ENCODE peak calls at places on chromosomes 3 and 15, in eight cellular contexts. T, J, L, B, V, N, S and F are unnamed samples.

GRCh38 chr3:171900396-171900795 is 57.2 kb downstream of the TMEM212 start:
- DNase-seq in B (no peak), S (no peak), J (no peak), T (no peak), N (no peak), V (no peak), L (no peak), F (no peak)

GRCh38 chr15:43463542-43463941 is 29.4 kb downstream of the TP53BP1 start:
- DNase-seq in S (no peak), N (no peak), J (no peak), B (no peak), L (no peak), V (no peak), T (no peak), F (peak)

GRCh38 chr3:148190441-148190990 is 507.2 kb upstream of the AGTR1 start:
- DNase-seq in L (no peak), T (no peak), B (no peak), N (no peak), J (no peak), S (no peak), V (no peak), F (peak)

GRCh38 chr3:125051715-125052581 is 3.8 kb downstream of the HEG1 start:
- DNase-seq in T (peak), L (peak), J (peak), B (no peak), N (no peak), S (no peak), V (peak), F (peak)

GRCh38 chr3:153043729-153044314 is 118.2 kb upstream of the RAP2B start:
- DNase-seq in N (no peak), L (no peak), V (no peak), B (no peak), T (no peak), J (no peak), S (no peak), F (peak)

GRCh38 chr3:169901453-169901852 is 9.9 kb upstream of the SAMD7 start:
- DNase-seq in L (no peak), V (no peak), S (no peak), N (no peak), B (no peak), J (no peak), T (no peak), F (no peak)

GRCh38 chr3:188169826-188170455 is 16.0 kb downstream of the LPP start:
- DNase-seq in J (no peak), N (no peak), B (no peak), T (no peak), S (no peak), V (no peak), L (no peak), F (no peak)

GRCh38 chr3:176579741-176580185 is 617.5 kb downstream of the TBL1XR1 start:
- DNase-seq in S (no peak), J (no peak), V (peak), B (no peak), T (no peak), N (no peak), L (no peak), F (peak)

GRCh38 chr15:50182233-50183013 is 427 bp downstream of the SLC27A2 start:
- DNase-seq in T (peak), N (peak), V (peak), J (peak), B (no peak), S (peak), L (no peak), F (peak)

GRCh38 chr3:30578479-30578878 is 27.9 kb upstream of the TGFBR2 start:
- DNase-seq in L (peak), B (no peak), V (peak), J (no peak), N (peak), T (no peak), S (no peak), F (peak)

GRCh38 chr3:155086041-155086440 is 5.9 kb downstream of the MME start:
- DNase-seq in L (no peak), J (no peak), V (no peak), B (no peak), N (no peak), T (no peak), S (no peak), F (peak)

GRCh38 chr3:116186128-116186527 is 259.2 kb downstream of the LSAMP start:
- DNase-seq in S (no peak), V (peak), T (no peak), N (no peak), B (no peak), L (no peak), J (no peak), F (no peak)

GRCh38 chr15:93072011-93072410 is 17.0 kb downstream of the RGMA start:
- DNase-seq in N (no peak), V (no peak), S (no peak), J (no peak), L (no peak), B (no peak), T (no peak), F (peak)

GRCh38 chr3:111541911-111542483 is at the start of gene CD96:
- DNase-seq in T (peak), J (peak), V (no peak), N (no peak), L (no peak), S (no peak), B (no peak), F (no peak)

GRCh38 chr3:173739716-173740115 is 342.2 kb downstream of the NLGN1 start:
- DNase-seq in S (no peak), J (no peak), V (no peak), L (no peak), B (no peak), N (no peak), T (no peak), F (no peak)

GRCh38 chr3:182185341-182185740 is 473.6 kb downstream of the SOX2 start:
- DNase-seq in S (no peak), V (no peak), T (no peak), B (no peak), N (no peak), J (no peak), L (no peak), F (no peak)

GRCh38 chr15:87874896-87875661 is 381.5 kb downstream of the NTRK3 start:
- DNase-seq in B (peak), N (no peak), S (no peak), L (no peak), V (peak), T (no peak), J (no peak), F (peak)

GRCh38 chr3:126375835-126376331 is 18.7 kb upstream of the KLF15 start:
- DNase-seq in N (no peak), V (no peak), S (no peak), B (no peak), T (no peak), L (no peak), J (no peak), F (no peak)

GRCh38 chr15:74997161-74997942 is 2.0 kb downstream of the SCAMP5 start:
- DNase-seq in J (no peak), L (no peak), B (no peak), T (no peak), S (no peak), V (no peak), N (no peak), F (no peak)

GRCh38 chr15:29936353-29937049 is 114.2 kb upstream of the TJP1 start:
- DNase-seq in T (no peak), B (no peak), L (no peak), V (no peak), S (no peak), N (no peak), J (no peak), F (no peak)

GRCh38 chr3:5568451-5568850 is 380.9 kb downstream of the EDEM1 start:
- DNase-seq in V (peak), J (no peak), S (no peak), L (no peak), N (no peak), T (no peak), B (no peak), F (no peak)

GRCh38 chr3:14875411-14876175 is 56.8 kb downstream of the FGD5 start:
- DNase-seq in T (no peak), L (no peak), S (no peak), J (no peak), B (no peak), V (peak), N (no peak), F (no peak)

GRCh38 chr3:25582242-25582641 is 82.5 kb downstream of the TOP2B start:
- DNase-seq in J (no peak), T (no peak), V (peak), B (peak), L (peak), N (peak), S (no peak), F (peak)

GRCh38 chr3:6971933-6972332 is 111.0 kb downstream of the GRM7 start:
- DNase-seq in B (no peak), J (no peak), V (no peak), N (no peak), T (no peak), S (no peak), L (no peak), F (no peak)

GRCh38 chr3:99747915-99748314 is 69.7 kb upstream of the CMSS1 start:
- DNase-seq in L (no peak), S (no peak), B (no peak), N (no peak), T (no peak), J (no peak), V (no peak), F (peak)

GRCh38 chr3:10511809-10512494 is 6.6 kb upstream of the ATP2B2 start:
- DNase-seq in J (no peak), S (no peak), T (no peak), B (no peak), N (no peak), L (peak), V (peak), F (peak)

GRCh38 chr3:188088948-188089685 is 64.8 kb upstream of the LPP start:
- DNase-seq in T (no peak), S (no peak), B (no peak), J (no peak), V (peak), L (no peak), N (no peak), F (no peak)

GRCh38 chr15:78950343-78950742 is 5.5 kb upstream of the CTSH start:
- DNase-seq in J (no peak), T (no peak), B (no peak), L (no peak), S (no peak), V (no peak), N (peak), F (no peak)

GRCh38 chr3:43695443-43695842 is 4.7 kb downstream of the ABHD5 start:
- DNase-seq in V (no peak), N (no peak), T (no peak), B (no peak), L (no peak), J (no peak), S (no peak), F (peak)

GRCh38 chr3:58068126-58068809 is 60.0 kb downstream of the FLNB start:
- DNase-seq in N (no peak), J (no peak), L (no peak), S (peak), V (no peak), B (no peak), T (no peak), F (no peak)